ENCODE peak calls at places on chromosomes 16 and 17, in four cellular contexts. G, Z, L and P are unnamed samples.

GRCh38 chr16:28524544-28525179 is 14.1 kb downstream of the NUPR1 start:
- DNase-seq in G (no peak), L (no peak), Z (no peak), P (peak; percentile 53)

GRCh38 chr17:16889088-16889465 is 82.8 kb downstream of the TNFRSF13B start:
- DNase-seq in G (no peak), L (no peak), Z (no peak), P (no peak)

GRCh38 chr17:64073771-64074703 is 53.6 kb upstream of the ICAM2 start:
- DNase-seq in Z (no peak), G (no peak), L (no peak), P (no peak)

GRCh38 chr16:68843482-68844210 is at the start of gene TANGO6:
- DNase-seq in G (peak; percentile 97), L (peak; percentile 89), Z (peak; percentile 47), P (peak; percentile 91)

GRCh38 chr16:71479420-71479819 is 9.7 kb downstream of the ZNF19 start:
- DNase-seq in L (no peak), G (no peak), Z (no peak), P (peak; percentile 47)

GRCh38 chr17:1312261-1312870 is 32.9 kb downstream of the TRARG1 start:
- DNase-seq in Z (no peak), G (no peak), L (no peak), P (peak; percentile 63)

GRCh38 chr16:78993342-78993741 is 607.2 kb downstream of the MAF start:
- DNase-seq in G (no peak), Z (no peak), L (no peak), P (no peak)

GRCh38 chr16:27286446-27286845 is 17.9 kb upstream of the NSMCE1 start:
- DNase-seq in L (no peak), Z (no peak), G (no peak), P (no peak)

GRCh38 chr16:27284865-27285675 is 16.5 kb upstream of the NSMCE1 start:
- DNase-seq in Z (no peak), L (no peak), G (no peak), P (no peak)

GRCh38 chr17:83180264-83180995 is 101.0 kb downstream of the METRNL start:
- DNase-seq in Z (no peak), L (no peak), G (no peak), P (no peak)
- H3K27me3 ChIP-seq in Z (no peaks in the 10 kb centered on the region), L (no peaks in the 10 kb centered on the region), G (no peaks in the 10 kb centered on the region), P (no peaks in the 10 kb centered on the region)

DNA sequence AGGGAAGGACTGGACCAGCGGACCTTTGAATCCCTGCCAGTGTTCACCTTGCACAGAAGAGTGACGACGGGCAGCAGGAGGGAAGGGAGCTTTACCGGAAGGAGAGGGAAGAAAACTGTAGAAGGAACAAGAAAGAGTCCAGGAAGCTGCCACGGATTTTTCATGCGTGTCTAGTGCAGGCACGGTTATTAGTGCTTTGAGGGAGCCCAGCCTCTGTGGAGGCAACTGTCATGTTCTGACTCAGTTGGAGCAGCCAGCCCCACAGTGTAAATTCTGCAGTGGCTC is 6.4 kb upstream of the HOXB13 start:
- DNase-seq in L (no peak), Z (no peak), G (no peak), P (no peak)
- H3K27me3 ChIP-seq in L (peaks cover 3% of the 10 kb centered on the region), Z (peaks cover 38% of the 10 kb centered on the region), G (peaks cover 66% of the 10 kb centered on the region), P (no peaks in the 10 kb centered on the region)

GRCh38 chr16:56189990-56190902 is 1.0 kb upstream of the GNAO1 start:
- DNase-seq in L (peak; percentile 22), G (no peak), Z (no peak), P (no peak)
- H3K27me3 ChIP-seq in L (no peaks in the 10 kb centered on the region), G (peaks cover 37% of the 10 kb centered on the region), Z (peaks cover 27% of the 10 kb centered on the region), P (peaks cover 95% of the 10 kb centered on the region)

GRCh38 chr17:68198931-68199836 is 48.7 kb upstream of the AMZ2 start:
- DNase-seq in Z (no peak), G (peak; percentile 88), L (no peak), P (no peak)

GRCh38 chr17:68199837-68200688 is 47.8 kb upstream of the AMZ2 start:
- DNase-seq in L (no peak), Z (no peak), G (no peak), P (no peak)

GRCh38 chr17:68197997-68198930 is 49.6 kb upstream of the AMZ2 start:
- DNase-seq in G (peak; percentile 87), L (no peak), Z (no peak), P (no peak)

GRCh38 chr17:68201425-68201785 is 46.4 kb upstream of the AMZ2 start:
- DNase-seq in G (no peak), Z (no peak), L (no peak), P (no peak)

GRCh38 chr17:68200689-68201424 is 47.0 kb upstream of the AMZ2 start:
- DNase-seq in Z (peak; percentile 58), L (peak; percentile 76), G (peak; percentile 91), P (peak; percentile 90)
- H3K27me3 ChIP-seq in Z (no peaks in the 10 kb centered on the region), L (peaks cover 17% of the 10 kb centered on the region), G (peaks cover 46% of the 10 kb centered on the region), P (peaks cover 49% of the 10 kb centered on the region)